ENCODE peak calls at places on chromosomes 2 and 18, in six cellular contexts. E is neural progenitor cell, V is uterus, P is ovary, F is HCT116, S is SK-N-MC. H is an unnamed sample.

GRCh38 chr2:201642086-201642578 is 1.2 kb downstream of the TMEM237 start:
- DNase-seq in E (no peak), V (no peak), P (no peak), F (no peak), S (no peak), H (no peak)

GRCh38 chr2:204542967-204543608 is 2.2 kb upstream of the PARD3B start:
- DNase-seq in E (no peak), V (no peak), P (no peak), F (no peak), S (no peak), H (no peak)

GRCh38 chr2:100923461-100924020 is 78.5 kb upstream of the RPL31 start:
- DNase-seq in E (no peak), V (no peak), P (no peak), F (no peak), S (no peak), H (no peak)

GRCh38 chr2:47888581-47889280 is 17.6 kb downstream of the FBXO11 start:
- DNase-seq in E (no peak), V (no peak), P (no peak), F (no peak), S (no peak), H (peak)

GRCh38 chr2:139763705-139764104 is 983.5 kb upstream of the NXPH2 start:
- DNase-seq in E (no peak), V (no peak), P (no peak), F (no peak), S (no peak), H (no peak)

GRCh38 chr2:42032796-42033195 is 15.0 kb upstream of the PKDCC start:
- DNase-seq in E (no peak), V (no peak), P (no peak), F (no peak), S (no peak), H (no peak)

GRCh38 chr2:117514391-117514790 is 300.1 kb upstream of the DDX18 start:
- DNase-seq in E (no peak), V (no peak), P (no peak), F (no peak), S (no peak), H (no peak)

GRCh38 chr2:98552499-98553179 is 55.7 kb downstream of the COA5 start:
- DNase-seq in E (no peak), V (no peak), P (no peak), F (no peak), S (no peak), H (no peak)

GRCh38 chr2:136765736-136766323 is 485 bp downstream of the THSD7B start:
- DNase-seq in E (peak), V (no peak), P (no peak), F (no peak), S (no peak), H (no peak)
- H3K4me3 ChIP-seq in E (peak), V (peak), P (peak), F (no peak), S (no peak), H (no peak)

DNA sequence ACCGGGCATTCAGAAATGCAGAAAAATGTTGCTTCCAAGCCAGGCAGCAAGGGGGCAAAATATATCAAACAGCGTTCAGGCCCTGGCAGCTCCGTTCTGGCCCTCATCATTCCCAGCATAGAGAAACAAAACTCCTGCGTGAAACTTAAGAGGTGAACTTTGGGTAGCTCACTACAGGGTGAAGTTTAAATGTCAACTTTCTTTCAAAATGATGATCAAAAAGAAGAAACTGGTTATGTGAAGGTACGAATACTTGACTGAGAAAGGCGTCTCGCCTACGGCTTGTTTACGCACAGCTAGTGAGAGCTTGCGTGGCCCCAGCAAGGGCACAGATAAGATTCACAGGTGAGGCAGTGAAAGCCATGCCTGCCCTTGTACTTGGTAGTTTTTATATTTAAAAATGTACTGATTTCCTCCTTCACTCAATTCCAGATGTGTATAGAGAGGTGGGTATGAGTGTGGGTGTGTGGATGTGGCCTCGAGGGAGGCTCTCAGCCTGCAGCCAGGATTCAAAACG is 127.5 kb downstream of the NFATC1 start:
- DNase-seq in E (no peak), V (no peak), P (peak), F (no peak), S (no peak), H (peak)
- H3K4me3 ChIP-seq in E (no peak), V (no peak), P (no peak), F (no peak), S (no peak), H (peak)

DNA sequence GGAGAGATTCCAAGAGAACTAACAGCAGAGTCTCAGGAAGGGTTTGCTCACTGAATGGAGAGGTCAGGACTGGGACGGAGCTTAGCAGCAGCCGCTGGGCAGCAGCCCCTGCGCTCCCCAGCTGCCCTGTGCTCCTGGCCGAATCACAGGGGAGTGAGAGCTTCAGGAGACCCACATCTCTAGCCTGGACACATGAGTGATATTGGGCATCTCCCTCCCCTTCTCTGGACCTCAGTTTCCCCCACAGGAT is 511 bp downstream of the MATN3 start:
- DNase-seq in E (peak), V (no peak), P (no peak), F (no peak), S (no peak), H (no peak)
- H3K4me3 ChIP-seq in E (peak), V (peak), P (peak), F (no peak), S (no peak), H (no peak)

GRCh38 chr2:212282596-212283330 is 255.8 kb downstream of the ERBB4 start:
- DNase-seq in E (no peak), V (no peak), P (no peak), F (no peak), S (no peak), H (no peak)
- H3K4me3 ChIP-seq in E (no peak), V (no peak), P (no peak), F (no peak), S (no peak), H (no peak)

DNA sequence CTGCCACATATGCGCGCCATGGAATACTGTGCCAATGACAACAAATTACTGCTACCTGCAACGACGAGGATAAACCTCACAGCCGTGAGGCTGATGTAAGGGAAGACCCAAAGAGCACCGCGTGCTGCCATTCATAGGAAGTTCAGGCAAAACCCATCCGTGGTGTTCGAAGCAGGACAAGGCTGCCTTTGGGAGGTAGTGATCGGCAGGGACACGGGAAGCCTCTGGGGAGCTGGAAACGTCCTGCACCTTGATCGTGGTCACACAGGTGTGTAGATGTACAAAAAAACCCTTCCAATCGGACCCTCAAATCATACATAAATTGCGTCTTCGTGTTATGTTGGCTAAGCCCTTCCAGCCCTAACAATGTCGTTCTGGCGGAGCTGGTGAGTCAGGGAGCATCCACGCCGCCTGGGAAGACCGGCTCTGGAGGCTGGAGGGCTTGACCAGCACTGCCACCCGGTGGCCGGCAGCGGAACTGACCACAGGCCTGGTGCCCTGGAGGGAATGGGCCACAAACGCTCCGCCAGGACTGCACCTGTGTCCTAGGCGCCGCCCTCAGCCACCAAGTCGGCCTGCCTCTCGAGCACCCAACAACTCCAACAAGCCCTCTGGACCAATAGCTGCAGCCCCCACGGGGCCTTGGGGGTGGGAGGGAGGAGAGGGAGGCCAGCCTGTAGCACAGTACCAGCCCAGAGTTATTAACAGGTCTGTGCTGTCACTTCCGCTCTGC is 4.1 kb upstream of the NEURL3 start:
- DNase-seq in E (peak), V (peak), P (peak), F (peak), S (no peak), H (no peak)
- H3K4me3 ChIP-seq in E (no peak), V (no peak), P (no peak), F (no peak), S (no peak), H (no peak)

GRCh38 chr18:48974304-48975220 is 23.8 kb upstream of the SMAD7 start:
- DNase-seq in E (peak), V (no peak), P (peak), F (no peak), S (no peak), H (no peak)
- H3K4me3 ChIP-seq in E (peak), V (peak), P (peak), F (no peak), S (no peak), H (no peak)

GRCh38 chr2:24011278-24012104 is 1.6 kb downstream of the MFSD2B start:
- DNase-seq in E (no peak), V (no peak), P (no peak), F (no peak), S (no peak), H (peak)

GRCh38 chr2:24009367-24009679 is 562 bp upstream of the MFSD2B start:
- DNase-seq in E (no peak), V (no peak), P (no peak), F (no peak), S (no peak), H (no peak)

GRCh38 chr2:24009680-24010476 is at the start of gene MFSD2B:
- DNase-seq in E (peak), V (no peak), P (no peak), F (no peak), S (no peak), H (no peak)

GRCh38 chr2:24008672-24009366 is 1.1 kb upstream of the MFSD2B start:
- DNase-seq in E (no peak), V (no peak), P (no peak), F (no peak), S (no peak), H (no peak)

GRCh38 chr2:24010477-24011277 is 792 bp downstream of the MFSD2B start:
- DNase-seq in E (no peak), V (no peak), P (no peak), F (no peak), S (no peak), H (no peak)
- H3K4me3 ChIP-seq in E (peak), V (no peak), P (no peak), F (no peak), S (no peak), H (no peak)